ENCODE peak calls at places on chromosomes 12 and 14, in four cellular contexts. One of them, this sample, is unnamed.

GRCh38 chr12:51592034-51592705 is 1.1 kb downstream of the SCN8A start:
- DNase-seq in IMR-90: peak
- DNase-seq in K562: no peak
- DNase-seq in HepG2: no peak
- DNase-seq in this sample: no peak

GRCh38 chr12:16579041-16579440 is 26.9 kb downstream of the LMO3 start:
- DNase-seq in K562: no peak
- DNase-seq in HepG2: no peak
- DNase-seq in IMR-90: no peak
- DNase-seq in this sample: no peak

GRCh38 chr14:94945615-94946014 is 175.7 kb upstream of the GSC start:
- DNase-seq in HepG2: no peak
- DNase-seq in K562: no peak
- DNase-seq in IMR-90: no peak
- DNase-seq in this sample: no peak

GRCh38 chr14:55366271-55366670 is 45.4 kb downstream of the ATG14 start:
- DNase-seq in IMR-90: peak
- DNase-seq in HepG2: no peak
- DNase-seq in K562: no peak
- DNase-seq in this sample: no peak

GRCh38 chr12:99370742-99371141 is 276.8 kb upstream of the GARIN6 start:
- DNase-seq in HepG2: no peak
- DNase-seq in K562: no peak
- DNase-seq in IMR-90: no peak
- DNase-seq in this sample: no peak

GRCh38 chr14:26528415-26529182 is 69.2 kb downstream of the NOVA1 start:
- DNase-seq in HepG2: no peak
- DNase-seq in IMR-90: peak
- DNase-seq in K562: no peak
- DNase-seq in this sample: no peak

GRCh38 chr12:119940881-119941280 is 48.2 kb upstream of the BICDL1 start:
- DNase-seq in IMR-90: peak
- DNase-seq in HepG2: peak
- DNase-seq in K562: no peak
- DNase-seq in this sample: peak

GRCh38 chr14:53509227-53509822 is 356.2 kb upstream of the DDHD1 start:
- DNase-seq in HepG2: no peak
- DNase-seq in K562: no peak
- DNase-seq in IMR-90: peak
- DNase-seq in this sample: no peak

GRCh38 chr14:62126885-62127478 is 364.8 kb downstream of the SNAPC1 start:
- DNase-seq in K562: peak
- DNase-seq in HepG2: peak
- DNase-seq in IMR-90: peak
- DNase-seq in this sample: peak

GRCh38 chr12:7042847-7043246 is 17.7 kb upstream of the C1S start:
- DNase-seq in HepG2: peak
- DNase-seq in K562: peak
- DNase-seq in IMR-90: peak
- DNase-seq in this sample: peak

GRCh38 chr12:14239935-14240872 is 125.3 kb upstream of the ATF7IP start:
- DNase-seq in HepG2: no peak
- DNase-seq in K562: no peak
- DNase-seq in IMR-90: no peak
- DNase-seq in this sample: no peak

GRCh38 chr14:69237142-69237541 is 22.8 kb upstream of the GALNT16 start:
- DNase-seq in IMR-90: no peak
- DNase-seq in HepG2: no peak
- DNase-seq in K562: no peak
- DNase-seq in this sample: no peak

GRCh38 chr12:79360936-79361335 is 329.8 kb downstream of the PAWR start:
- DNase-seq in IMR-90: no peak
- DNase-seq in HepG2: no peak
- DNase-seq in K562: no peak
- DNase-seq in this sample: no peak

GRCh38 chr14:91127411-91127810 is 13.5 kb downstream of the DGLUCY start:
- DNase-seq in HepG2: no peak
- DNase-seq in IMR-90: no peak
- DNase-seq in K562: no peak
- DNase-seq in this sample: no peak

GRCh38 chr12:95593266-95593871 is 42.1 kb upstream of the USP44 start:
- DNase-seq in IMR-90: no peak
- DNase-seq in HepG2: no peak
- DNase-seq in K562: no peak
- DNase-seq in this sample: no peak

GRCh38 chr12:7075931-7076330 is 15.4 kb downstream of the C1S start:
- DNase-seq in HepG2: no peak
- DNase-seq in K562: no peak
- DNase-seq in IMR-90: peak
- DNase-seq in this sample: no peak

GRCh38 chr12:85662209-85662607 is 174.0 kb downstream of the RASSF9 start:
- DNase-seq in IMR-90: no peak
- DNase-seq in K562: no peak
- DNase-seq in HepG2: no peak
- DNase-seq in this sample: no peak

GRCh38 chr14:54805080-54805479 is 97.5 kb downstream of the GCH1 start:
- DNase-seq in IMR-90: no peak
- DNase-seq in K562: no peak
- DNase-seq in HepG2: no peak
- DNase-seq in this sample: no peak

GRCh38 chr12:18313316-18313715 is 52.0 kb downstream of the PIK3C2G start:
- DNase-seq in HepG2: no peak
- DNase-seq in K562: no peak
- DNase-seq in IMR-90: no peak
- DNase-seq in this sample: no peak

GRCh38 chr12:32087301-32087700 is 19.3 kb upstream of the BICD1 start:
- DNase-seq in IMR-90: no peak
- DNase-seq in HepG2: no peak
- DNase-seq in K562: no peak
- DNase-seq in this sample: no peak

GRCh38 chr12:43882578-43883178 is 46.8 kb downstream of the TMEM117 start:
- DNase-seq in K562: peak
- DNase-seq in HepG2: peak
- DNase-seq in IMR-90: peak
- DNase-seq in this sample: peak

GRCh38 chr12:41983394-41983793 is 161.3 kb downstream of the GXYLT1 start:
- DNase-seq in IMR-90: no peak
- DNase-seq in HepG2: no peak
- DNase-seq in K562: no peak
- DNase-seq in this sample: no peak

GRCh38 chr14:53793790-53794560 is 162.7 kb downstream of the BMP4 start:
- DNase-seq in K562: no peak
- DNase-seq in IMR-90: no peak
- DNase-seq in HepG2: peak
- DNase-seq in this sample: no peak

GRCh38 chr12:2959508-2960431 is 573 bp downstream of the TEAD4 start:
- DNase-seq in K562: peak
- DNase-seq in HepG2: peak
- DNase-seq in IMR-90: peak
- DNase-seq in this sample: peak

GRCh38 chr12:51428256-51428655 is 3.6 kb downstream of the SLC4A8 start:
- DNase-seq in K562: no peak
- DNase-seq in IMR-90: no peak
- DNase-seq in HepG2: no peak
- DNase-seq in this sample: no peak

GRCh38 chr14:99273025-99273723 is 1.2 kb upstream of the BCL11B start:
- DNase-seq in IMR-90: no peak
- DNase-seq in K562: no peak
- DNase-seq in HepG2: peak
- DNase-seq in this sample: peak
- TF ChIP-seq MAZ in IMR-90: no peak
- TF ChIP-seq MAZ in K562: no peak
- TF ChIP-seq MAZ in HepG2: no peak
- TF ChIP-seq MAZ in this sample: no peak

GRCh38 chr12:56190695-56191155 is 1.4 kb upstream of the SMARCC2 start:
- DNase-seq in K562: no peak
- DNase-seq in IMR-90: no peak
- DNase-seq in HepG2: no peak
- DNase-seq in this sample: peak

GRCh38 chr12:56189336-56189917 is at the start of gene SMARCC2:
- DNase-seq in IMR-90: peak
- DNase-seq in K562: peak
- DNase-seq in HepG2: peak
- DNase-seq in this sample: peak

GRCh38 chr12:56188786-56189335 is 422 bp downstream of the SMARCC2 start:
- DNase-seq in HepG2: no peak
- DNase-seq in K562: peak
- DNase-seq in IMR-90: no peak
- DNase-seq in this sample: peak

GRCh38 chr12:56188116-56188785 is 1.0 kb downstream of the SMARCC2 start:
- DNase-seq in IMR-90: no peak
- DNase-seq in K562: no peak
- DNase-seq in HepG2: no peak
- DNase-seq in this sample: no peak

DNA sequence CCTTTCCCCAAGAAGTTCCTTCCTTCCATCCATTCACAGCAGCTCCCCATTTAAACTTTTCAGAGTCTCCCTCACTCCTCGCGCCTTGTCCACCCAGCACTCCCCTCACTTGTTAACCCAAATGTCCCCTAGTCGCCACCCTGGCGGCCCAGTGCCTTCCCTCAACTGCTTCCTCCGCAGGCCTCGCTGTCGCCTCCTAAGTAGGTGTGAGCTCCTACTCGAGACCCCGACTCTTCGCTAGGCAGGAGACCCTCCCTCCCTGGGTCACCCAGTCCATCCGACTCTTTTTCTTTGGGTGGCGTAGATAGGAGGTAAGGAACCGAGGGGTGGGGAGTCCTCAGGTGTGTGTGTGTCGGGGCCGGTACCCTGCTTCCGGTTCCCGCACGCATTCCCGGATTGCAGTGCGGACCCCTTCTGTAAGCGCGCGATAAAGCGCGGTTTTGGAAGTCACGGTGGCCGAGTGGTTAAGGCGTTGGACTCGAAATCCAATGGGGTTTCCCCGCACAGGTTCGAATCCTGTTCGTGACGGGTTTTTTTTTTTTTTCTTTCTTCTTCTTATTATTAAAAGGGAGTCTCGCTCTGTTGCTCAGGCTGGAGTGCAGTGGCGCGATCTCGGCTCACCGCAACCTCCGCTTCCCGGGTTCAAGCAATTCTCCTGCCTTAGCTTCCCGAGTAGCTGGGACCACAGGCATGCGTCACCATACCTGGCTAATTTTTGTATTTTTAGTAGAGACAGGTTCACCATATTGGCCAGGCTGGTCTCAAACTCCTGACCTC is 823 bp upstream of the SMARCC2 start:
- DNase-seq in IMR-90: peak
- DNase-seq in HepG2: peak
- DNase-seq in K562: peak
- DNase-seq in this sample: peak
- TF ChIP-seq BHLHE40 in IMR-90: peak
- TF ChIP-seq BHLHE40 in HepG2: no peak
- TF ChIP-seq BHLHE40 in K562: no peak
- TF ChIP-seq BHLHE40 in this sample: no peak

DNA sequence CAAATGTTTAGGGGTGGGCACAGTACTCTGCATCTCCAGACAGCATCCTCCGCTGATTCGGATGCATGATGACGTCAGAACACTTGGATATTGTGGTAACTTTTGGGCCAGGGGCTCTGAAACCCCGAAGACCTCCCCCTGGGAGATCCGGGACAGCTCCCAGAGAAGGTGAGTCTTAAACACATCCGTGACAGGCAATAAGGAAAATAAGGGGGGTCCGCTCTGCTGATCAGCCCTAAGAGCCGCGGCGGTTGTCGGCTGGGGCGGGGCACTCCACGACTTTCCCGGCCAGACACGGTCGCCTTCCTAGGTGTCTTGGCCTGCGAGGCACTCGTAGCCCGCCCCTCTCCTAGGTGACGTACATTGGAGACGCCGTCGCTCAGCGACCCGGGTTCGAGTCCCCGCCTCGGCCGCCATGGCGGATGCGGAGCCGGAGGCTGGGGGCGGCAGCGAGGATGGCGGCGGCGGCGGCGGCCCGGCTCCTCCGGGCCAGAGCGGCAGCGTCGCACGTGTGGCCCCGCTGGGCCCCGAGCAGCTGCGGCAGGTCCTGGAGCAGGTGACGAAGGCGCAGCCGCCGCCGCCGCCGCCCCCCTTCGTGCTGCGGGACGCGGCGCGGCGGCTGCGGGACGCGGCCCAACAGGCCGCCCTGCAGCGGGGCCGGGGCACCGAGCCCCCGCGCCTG is at the start of gene ZNF839:
- DNase-seq in HepG2: peak
- DNase-seq in IMR-90: peak
- DNase-seq in K562: peak
- DNase-seq in this sample: peak
- TF ChIP-seq MAZ in HepG2: peak
- TF ChIP-seq MAZ in IMR-90: peak
- TF ChIP-seq MAZ in K562: peak
- TF ChIP-seq MAZ in this sample: no peak

DNA sequence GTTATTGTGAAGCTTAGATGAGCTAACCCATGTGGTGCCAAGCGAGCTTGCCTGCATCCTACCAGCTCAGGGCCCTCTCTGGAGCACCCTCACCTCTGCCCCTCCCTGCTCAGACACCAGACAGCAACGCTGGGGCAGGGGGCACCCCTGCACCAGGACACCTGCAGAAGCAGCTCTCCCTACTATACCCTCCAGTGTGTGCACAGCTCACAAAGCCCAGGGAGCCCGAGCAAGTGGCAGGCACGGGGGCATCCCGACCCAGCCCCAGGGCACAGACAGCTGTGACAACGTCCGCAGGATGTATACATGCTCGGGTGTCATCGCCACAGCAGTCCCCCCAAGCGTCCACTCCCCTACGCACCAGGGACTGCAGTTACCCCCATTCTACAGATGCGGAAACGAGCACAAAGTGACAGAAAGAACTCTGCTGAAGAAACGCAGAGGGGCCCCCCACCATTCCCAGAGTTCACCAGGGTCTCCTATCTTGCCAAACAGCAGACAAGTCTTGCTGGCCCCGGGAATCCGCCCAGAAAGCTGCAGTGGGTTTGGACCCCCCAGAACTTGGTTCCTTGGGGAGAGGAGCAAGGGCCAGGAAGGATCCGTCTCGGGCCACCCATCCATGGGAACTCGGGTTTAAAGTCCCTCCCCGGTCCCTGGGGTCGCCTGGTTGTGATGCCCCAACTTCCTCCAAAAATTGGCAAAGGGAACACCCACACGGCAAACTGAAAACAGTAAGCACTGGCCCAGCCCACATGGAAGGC is 12.1 kb downstream of the NCOR2 start:
- DNase-seq in HepG2: no peak
- DNase-seq in K562: no peak
- DNase-seq in IMR-90: no peak
- DNase-seq in this sample: no peak
- TF ChIP-seq BHLHE40 in HepG2: no peak
- TF ChIP-seq BHLHE40 in K562: no peak
- TF ChIP-seq BHLHE40 in IMR-90: no peak
- TF ChIP-seq BHLHE40 in this sample: no peak

This sample was measured in A549.